ENCODE peak calls at places on chromosomes 16 and 17, in ten cellular contexts. Y is naive thymus-derived CD8-positive, alpha-beta T cell; V is WTC11; Q is NCI-H524 treated with DMSO at 0.1 percent for 48 hours; K is MCF 10A; J is kidney glomerular epithelial cell; W is dermis microvascular lymphatic vessel endothelial cell; F is A549; X is hypothalamus; R is cerebellar cortex. N is an unnamed sample.

GRCh38 chr16:84616515-84616914 is 1.4 kb downstream of the COTL1 start:
- DNase-seq in Y (no peak), V (no peak), Q (no peak), K (peak), J (no peak), W (no peak), F (peak), X (no peak), R (no peak), N (no peak)

GRCh38 chr17:52157161-52157560 is 1.4 kb downstream of the CA10 start:
- DNase-seq in Y (no peak), V (no peak), Q (peak), K (no peak), J (no peak), W (no peak), F (no peak), X (no peak), R (peak), N (no peak)

GRCh38 chr16:66357523-66357928 is 9.0 kb upstream of the CDH5 start:
- DNase-seq in Y (no peak), V (peak), Q (no peak), K (peak), J (peak), W (peak), F (peak), X (peak), R (peak), N (peak)

GRCh38 chr17:34171245-34171818 is 83.8 kb upstream of the CCL2 start:
- DNase-seq in Y (peak), V (peak), Q (no peak), K (peak), J (peak), W (peak), F (peak), X (no peak), R (peak), N (peak)

GRCh38 chr17:82200135-82200534 is 12.5 kb downstream of the CCDC57 start:
- DNase-seq in Y (no peak), V (no peak), Q (no peak), K (no peak), J (no peak), W (no peak), F (no peak), X (no peak), R (no peak), N (no peak)

GRCh38 chr16:20884240-20884556 is 16.0 kb downstream of the DCUN1D3 start:
- DNase-seq in Y (no peak), V (no peak), Q (no peak), K (peak), J (no peak), W (no peak), F (no peak), X (no peak), R (no peak), N (no peak)

GRCh38 chr16:51540259-51540658 is 389.2 kb upstream of the SALL1 start:
- DNase-seq in Y (no peak), V (no peak), Q (no peak), K (peak), J (peak), W (no peak), F (no peak), X (no peak), R (no peak), N (no peak)

GRCh38 chr16:63689068-63689467 is 1432.8 kb downstream of the CDH11 start:
- DNase-seq in Y (no peak), V (no peak), Q (no peak), K (no peak), J (no peak), W (no peak), F (no peak), X (no peak), R (no peak), N (no peak)

GRCh38 chr17:146546-146945 is 9.2 kb downstream of the SCGB1C2 start:
- DNase-seq in Y (no peak), V (no peak), Q (no peak), K (no peak), J (no peak), W (no peak), F (no peak), X (no peak), R (no peak), N (no peak)

GRCh38 chr17:63537991-63538692 is 12.1 kb upstream of the DCAF7 start:
- DNase-seq in Y (no peak), V (peak), Q (no peak), K (no peak), J (no peak), W (no peak), F (no peak), X (peak), R (no peak), N (peak)

GRCh38 chr17:4708436-4708835 is 2.0 kb upstream of the ARRB2 start:
- DNase-seq in Y (peak), V (peak), Q (no peak), K (peak), J (no peak), W (no peak), F (peak), X (no peak), R (peak), N (no peak)

GRCh38 chr16:27839419-27839818 is 224.1 kb downstream of the GSG1L start:
- DNase-seq in Y (no peak), V (no peak), Q (no peak), K (peak), J (no peak), W (no peak), F (no peak), X (no peak), R (no peak), N (no peak)

GRCh38 chr17:3710951-3711383 is 12.7 kb upstream of the HASPIN start:
- DNase-seq in Y (peak), V (no peak), Q (no peak), K (peak), J (no peak), W (no peak), F (no peak), X (no peak), R (no peak), N (no peak)

GRCh38 chr16:88830250-88830649 is 18.5 kb upstream of the APRT start:
- DNase-seq in Y (no peak), V (no peak), Q (no peak), K (no peak), J (no peak), W (no peak), F (no peak), X (no peak), R (no peak), N (no peak)

GRCh38 chr16:85861095-85861825 is 37.7 kb upstream of the IRF8 start:
- DNase-seq in Y (no peak), V (no peak), Q (no peak), K (no peak), J (no peak), W (no peak), F (no peak), X (no peak), R (no peak), N (no peak)

GRCh38 chr17:59859444-59860025 is 33.2 kb downstream of the TUBD1 start:
- DNase-seq in Y (no peak), V (no peak), Q (no peak), K (peak), J (peak), W (peak), F (peak), X (no peak), R (no peak), N (no peak)

GRCh38 chr17:35889818-35890773 is 9.9 kb upstream of the CCL5 start:
- DNase-seq in Y (no peak), V (no peak), Q (no peak), K (peak), J (peak), W (peak), F (peak), X (peak), R (peak), N (no peak)

GRCh38 chr17:79412110-79412509 is 198.7 kb downstream of the RBFOX3 start:
- DNase-seq in Y (no peak), V (no peak), Q (no peak), K (no peak), J (no peak), W (no peak), F (no peak), X (no peak), R (no peak), N (no peak)

GRCh38 chr16:50313596-50314483 is 47.5 kb downstream of the ADCY7 start:
- DNase-seq in Y (peak), V (no peak), Q (no peak), K (no peak), J (no peak), W (peak), F (no peak), X (no peak), R (no peak), N (no peak)

GRCh38 chr17:27657620-27658019 is 26.6 kb downstream of the LGALS9 start:
- DNase-seq in Y (no peak), V (peak), Q (no peak), K (peak), J (no peak), W (no peak), F (peak), X (no peak), R (no peak), N (no peak)

GRCh38 chr17:40341808-40342574 is 22.5 kb downstream of the GJD3 start:
- DNase-seq in Y (no peak), V (peak), Q (no peak), K (no peak), J (no peak), W (no peak), F (peak), X (peak), R (peak), N (peak)

GRCh38 chr16:68345351-68345810 is 34.6 kb downstream of the PRMT7 start:
- DNase-seq in Y (no peak), V (no peak), Q (no peak), K (no peak), J (no peak), W (no peak), F (no peak), X (no peak), R (no peak), N (no peak)

GRCh38 chr16:84459941-84460405 is 44.5 kb downstream of the MEAK7 start:
- DNase-seq in Y (no peak), V (no peak), Q (peak), K (no peak), J (no peak), W (no peak), F (no peak), X (no peak), R (no peak), N (peak)

N was measured in retina.